ENCODE peak calls at places on chromosomes 7 and 10, in eight cellular contexts. F, B, I, L, M, V, Q and X are unnamed samples.

GRCh38 chr7:131040467-131040932 is 287.2 kb upstream of the MKLN1 start:
- DNase-seq in F (peak), B (peak), I (peak), L (peak), M (peak), V (no peak), Q (peak), X (no peak)

GRCh38 chr10:130027716-130028464 is 63.8 kb upstream of the EBF3 start:
- DNase-seq in F (peak), B (no peak), I (peak), L (no peak), M (no peak), V (peak), Q (no peak), X (no peak)

GRCh38 chr7:124536156-124536762 is 229.3 kb downstream of the GPR37 start:
- DNase-seq in F (no peak), B (peak), I (no peak), L (no peak), M (no peak), V (no peak), Q (no peak), X (no peak)

GRCh38 chr7:44761207-44762161 is 12.8 kb downstream of the ZMIZ2 start:
- DNase-seq in F (no peak), B (no peak), I (no peak), L (peak), M (no peak), V (peak), Q (peak), X (no peak)

GRCh38 chr10:74640134-74640533 is 186.3 kb upstream of the KAT6B start:
- DNase-seq in F (peak), B (peak), I (peak), L (no peak), M (no peak), V (no peak), Q (no peak), X (no peak)

GRCh38 chr10:16891375-16892313 is 74.4 kb upstream of the RSU1 start:
- DNase-seq in F (peak), B (peak), I (no peak), L (peak), M (peak), V (peak), Q (peak), X (no peak)

GRCh38 chr7:135714534-135715009 is 13.4 kb downstream of the SLC13A4 start:
- DNase-seq in F (peak), B (peak), I (no peak), L (no peak), M (no peak), V (no peak), Q (no peak), X (no peak)

GRCh38 chr7:21945374-21946227 is at the start of gene CDCA7L:
- DNase-seq in F (peak), B (peak), I (peak), L (no peak), M (peak), V (peak), Q (peak), X (peak)

GRCh38 chr10:11255796-11256444 is 238.2 kb downstream of the CELF2 start:
- DNase-seq in F (no peak), B (no peak), I (peak), L (no peak), M (no peak), V (no peak), Q (no peak), X (no peak)

GRCh38 chr10:25125151-25125550 is 49.6 kb upstream of the GPR158 start:
- DNase-seq in F (no peak), B (no peak), I (no peak), L (no peak), M (peak), V (no peak), Q (no peak), X (no peak)

GRCh38 chr7:92698237-92698841 is 108.1 kb upstream of the FAM133B start:
- DNase-seq in F (peak), B (peak), I (peak), L (no peak), M (peak), V (no peak), Q (peak), X (no peak)

GRCh38 chr7:39130740-39131538 is 153.2 kb downstream of the POU6F2 start:
- DNase-seq in F (no peak), B (no peak), I (peak), L (no peak), M (no peak), V (peak), Q (no peak), X (no peak)

GRCh38 chr7:143318661-143319060 is 2.8 kb downstream of the CLCN1 start:
- DNase-seq in F (peak), B (peak), I (no peak), L (peak), M (no peak), V (no peak), Q (no peak), X (no peak)

GRCh38 chr7:135407884-135408283 is 102.0 kb downstream of the CNOT4 start:
- DNase-seq in F (no peak), B (no peak), I (no peak), L (no peak), M (no peak), V (no peak), Q (no peak), X (no peak)

GRCh38 chr7:2405601-2406345 is 2.4 kb downstream of the CHST12 start:
- DNase-seq in F (no peak), B (no peak), I (no peak), L (no peak), M (no peak), V (no peak), Q (peak), X (peak)

GRCh38 chr10:71810048-71810750 is 36.9 kb upstream of the VSIR start:
- DNase-seq in F (no peak), B (no peak), I (no peak), L (no peak), M (no peak), V (no peak), Q (no peak), X (no peak)

GRCh38 chr7:124781418-124781817 is 15.8 kb upstream of the GPR37 start:
- DNase-seq in F (no peak), B (no peak), I (no peak), L (no peak), M (no peak), V (no peak), Q (no peak), X (no peak)

GRCh38 chr10:102918817-102919236 is 733 bp downstream of the CNNM2 start:
- DNase-seq in F (no peak), B (no peak), I (no peak), L (no peak), M (no peak), V (peak), Q (peak), X (no peak)

GRCh38 chr7:151146761-151147160 is 20.7 kb downstream of the GBX1 start:
- DNase-seq in F (no peak), B (no peak), I (no peak), L (no peak), M (peak), V (no peak), Q (no peak), X (no peak)

GRCh38 chr10:49625411-49625810 is 11.6 kb downstream of the CHAT start:
- DNase-seq in F (no peak), B (no peak), I (no peak), L (no peak), M (no peak), V (peak), Q (no peak), X (no peak)

GRCh38 chr10:22250897-22251605 is 33.2 kb upstream of the EBLN1 start:
- DNase-seq in F (peak), B (peak), I (no peak), L (no peak), M (no peak), V (no peak), Q (no peak), X (no peak)

GRCh38 chr7:143263266-143264195 is at the start of gene GSTK1:
- DNase-seq in F (peak), B (peak), I (peak), L (peak), M (peak), V (peak), Q (peak), X (peak)

GRCh38 chr7:33744293-33744692 is 161.0 kb upstream of the BMPER start:
- DNase-seq in F (peak), B (peak), I (peak), L (no peak), M (no peak), V (no peak), Q (no peak), X (no peak)

GRCh38 chr7:112182749-112183148 is 23.4 kb downstream of the DOCK4 start:
- DNase-seq in F (no peak), B (no peak), I (no peak), L (no peak), M (peak), V (no peak), Q (peak), X (no peak)

GRCh38 chr7:131067220-131067619 is 260.5 kb upstream of the MKLN1 start:
- DNase-seq in F (no peak), B (no peak), I (no peak), L (no peak), M (peak), V (no peak), Q (no peak), X (no peak)

GRCh38 chr7:157271991-157272324 is 64.8 kb upstream of the DNAJB6 start:
- DNase-seq in F (peak), B (peak), I (no peak), L (peak), M (no peak), V (peak), Q (no peak), X (no peak)

GRCh38 chr7:47377741-47378140 is 204.2 kb downstream of the TNS3 start:
- DNase-seq in F (no peak), B (no peak), I (no peak), L (no peak), M (no peak), V (no peak), Q (no peak), X (no peak)

GRCh38 chr7:411677-412312 is 107.9 kb downstream of the PDGFA start:
- DNase-seq in F (no peak), B (no peak), I (no peak), L (no peak), M (no peak), V (no peak), Q (no peak), X (no peak)

GRCh38 chr10:87658383-87658795 is 1.3 kb upstream of the PAPSS2 start:
- DNase-seq in F (no peak), B (peak), I (peak), L (no peak), M (no peak), V (no peak), Q (no peak), X (no peak)

GRCh38 chr10:119431034-119431767 is 111.3 kb downstream of the RGS10 start:
- DNase-seq in F (no peak), B (no peak), I (no peak), L (no peak), M (no peak), V (no peak), Q (no peak), X (no peak)

GRCh38 chr10:13560597-13560996 is 26.2 kb upstream of the PRPF18 start:
- DNase-seq in F (peak), B (peak), I (no peak), L (no peak), M (no peak), V (no peak), Q (no peak), X (no peak)

GRCh38 chr10:58661336-58661735 is 148.7 kb downstream of the BICC1 start:
- DNase-seq in F (no peak), B (peak), I (no peak), L (no peak), M (no peak), V (no peak), Q (no peak), X (no peak)

GRCh38 chr7:139626817-139627216 is 103.3 kb downstream of the CLEC2L start:
- DNase-seq in F (no peak), B (no peak), I (no peak), L (no peak), M (no peak), V (no peak), Q (no peak), X (no peak)